ENCODE peak calls at places on chromosome 20, in nine cellular contexts. One of them, this sample, is unnamed.

GRCh38 chr20:36555248-36555647 is 13.9 kb downstream of the MYL9 start:
- DNase-seq in GF-D8: no peak
- DNase-seq in A172: no peak
- DNase-seq in hypothalamus: no peak
- DNase-seq in mesothelial cell of epicardium: no peak
- DNase-seq in right lobe of liver: no peak
- DNase-seq in RKO: no peak
- DNase-seq in CD4-positive, alpha-beta T cell: no peak
- DNase-seq in omental fat pad: no peak
- DNase-seq in this sample: no peak

GRCh38 chr20:49281059-49281912 is 3.4 kb upstream of the ZNFX1 start:
- DNase-seq in RKO: peak
- DNase-seq in hypothalamus: no peak
- DNase-seq in CD4-positive, alpha-beta T cell: no peak
- DNase-seq in A172: peak
- DNase-seq in mesothelial cell of epicardium: no peak
- DNase-seq in GF-D8: peak
- DNase-seq in omental fat pad: no peak
- DNase-seq in right lobe of liver: no peak
- DNase-seq in this sample: peak

GRCh38 chr20:53900380-53900999 is 169.9 kb downstream of the BCAS1 start:
- DNase-seq in GF-D8: no peak
- DNase-seq in mesothelial cell of epicardium: no peak
- DNase-seq in A172: peak
- DNase-seq in hypothalamus: no peak
- DNase-seq in CD4-positive, alpha-beta T cell: no peak
- DNase-seq in RKO: no peak
- DNase-seq in omental fat pad: no peak
- DNase-seq in right lobe of liver: no peak
- DNase-seq in this sample: no peak

GRCh38 chr20:36248836-36249235 is 12.6 kb downstream of the AAR2 start:
- DNase-seq in RKO: no peak
- DNase-seq in CD4-positive, alpha-beta T cell: no peak
- DNase-seq in GF-D8: no peak
- DNase-seq in right lobe of liver: no peak
- DNase-seq in hypothalamus: peak
- DNase-seq in A172: no peak
- DNase-seq in mesothelial cell of epicardium: no peak
- DNase-seq in omental fat pad: no peak
- DNase-seq in this sample: no peak

GRCh38 chr20:52236292-52236691 is 44.7 kb upstream of the ZFP64 start:
- DNase-seq in omental fat pad: no peak
- DNase-seq in right lobe of liver: no peak
- DNase-seq in GF-D8: no peak
- DNase-seq in RKO: no peak
- DNase-seq in CD4-positive, alpha-beta T cell: no peak
- DNase-seq in A172: no peak
- DNase-seq in hypothalamus: no peak
- DNase-seq in mesothelial cell of epicardium: no peak
- DNase-seq in this sample: no peak

GRCh38 chr20:49405062-49405683 is 77.3 kb downstream of the KCNB1 start:
- DNase-seq in CD4-positive, alpha-beta T cell: no peak
- DNase-seq in A172: no peak
- DNase-seq in hypothalamus: no peak
- DNase-seq in right lobe of liver: no peak
- DNase-seq in mesothelial cell of epicardium: no peak
- DNase-seq in GF-D8: no peak
- DNase-seq in RKO: no peak
- DNase-seq in omental fat pad: no peak
- DNase-seq in this sample: no peak

GRCh38 chr20:37319120-37319717 is 26.7 kb upstream of the SRC start:
- DNase-seq in omental fat pad: no peak
- DNase-seq in CD4-positive, alpha-beta T cell: no peak
- DNase-seq in RKO: no peak
- DNase-seq in hypothalamus: no peak
- DNase-seq in right lobe of liver: no peak
- DNase-seq in GF-D8: no peak
- DNase-seq in mesothelial cell of epicardium: no peak
- DNase-seq in A172: peak
- DNase-seq in this sample: no peak

GRCh38 chr20:45036044-45036755 is 64.7 kb downstream of the KCNS1 start:
- DNase-seq in CD4-positive, alpha-beta T cell: no peak
- DNase-seq in hypothalamus: no peak
- DNase-seq in omental fat pad: no peak
- DNase-seq in GF-D8: no peak
- DNase-seq in RKO: peak
- DNase-seq in mesothelial cell of epicardium: no peak
- DNase-seq in A172: peak
- DNase-seq in right lobe of liver: no peak
- DNase-seq in this sample: no peak

GRCh38 chr20:57589728-57590484 is 29.0 kb downstream of the PCK1 start:
- DNase-seq in mesothelial cell of epicardium: no peak
- DNase-seq in right lobe of liver: peak
- DNase-seq in CD4-positive, alpha-beta T cell: no peak
- DNase-seq in RKO: no peak
- DNase-seq in omental fat pad: no peak
- DNase-seq in hypothalamus: no peak
- DNase-seq in A172: no peak
- DNase-seq in GF-D8: no peak
- DNase-seq in this sample: no peak

GRCh38 chr20:63598479-63599395 is 24.7 kb upstream of the HELZ2 start:
- DNase-seq in mesothelial cell of epicardium: no peak
- DNase-seq in right lobe of liver: no peak
- DNase-seq in RKO: no peak
- DNase-seq in hypothalamus: no peak
- DNase-seq in A172: no peak
- DNase-seq in CD4-positive, alpha-beta T cell: no peak
- DNase-seq in omental fat pad: no peak
- DNase-seq in GF-D8: no peak
- DNase-seq in this sample: no peak

GRCh38 chr20:58001381-58001780 is 227.1 kb downstream of the ANKRD60 start:
- DNase-seq in GF-D8: no peak
- DNase-seq in right lobe of liver: no peak
- DNase-seq in RKO: no peak
- DNase-seq in hypothalamus: no peak
- DNase-seq in A172: no peak
- DNase-seq in omental fat pad: no peak
- DNase-seq in mesothelial cell of epicardium: peak
- DNase-seq in CD4-positive, alpha-beta T cell: no peak
- DNase-seq in this sample: no peak

GRCh38 chr20:58818585-58819285 is 32.0 kb downstream of the GNAS-AS1 start:
- DNase-seq in hypothalamus: no peak
- DNase-seq in omental fat pad: no peak
- DNase-seq in CD4-positive, alpha-beta T cell: no peak
- DNase-seq in A172: peak
- DNase-seq in GF-D8: no peak
- DNase-seq in RKO: no peak
- DNase-seq in mesothelial cell of epicardium: no peak
- DNase-seq in right lobe of liver: no peak
- DNase-seq in this sample: no peak

GRCh38 chr20:49956689-49957443 is 20.7 kb downstream of the RNF114 start:
- DNase-seq in CD4-positive, alpha-beta T cell: no peak
- DNase-seq in RKO: no peak
- DNase-seq in A172: no peak
- DNase-seq in GF-D8: no peak
- DNase-seq in omental fat pad: no peak
- DNase-seq in mesothelial cell of epicardium: no peak
- DNase-seq in hypothalamus: peak
- DNase-seq in right lobe of liver: no peak
- DNase-seq in this sample: no peak